ENCODE peak calls at places on chromosomes 12 and 14, in six cellular contexts. F is BE2C; V is activated naive CD4-positive, alpha-beta T cell treated with Interleukin-2 at 50 U/mL for 16 hours; D is T-cell; W is activated naive CD8-positive, alpha-beta T cell treated with anti-CD3 and anti-CD28 coated beads, Interleukin-2, amount 10 ng/mL, durations not matched to agents 7 days and 5 days; C is iPS-NIHi11. X is an unnamed sample.
A peak's percentile ranks its signal among the peaks of the same experiment; 100 is the strongest.

GRCh38 chr14:69316449-69317391 is 56.8 kb downstream of the GALNT16 start:
- DNase-seq in C (peak; percentile 49), D (no peak), F (no peak), W (peak; percentile 6), V (no peak), X (peak; percentile 81)

GRCh38 chr12:46159239-46159901 is 109.5 kb downstream of the SLC38A1 start:
- DNase-seq in F (no peak), C (no peak), D (no peak), V (no peak), W (no peak), X (no peak)

GRCh38 chr12:50981319-50982239 is 29.2 kb downstream of the HIGD1C start:
- DNase-seq in D (no peak), W (no peak), C (no peak), V (no peak), F (no peak), X (no peak)

GRCh38 chr14:73285979-73286378 is 48.7 kb downstream of the PAPLN start:
- DNase-seq in W (no peak), F (no peak), C (no peak), V (no peak), D (no peak), X (no peak)

GRCh38 chr12:112419269-112420133 is 754 bp downstream of the PTPN11 start:
- DNase-seq in D (no peak), F (peak; percentile 53), V (no peak), W (no peak), C (peak; percentile 85), X (peak; percentile 77)

GRCh38 chr14:101596742-101597141 is 35.4 kb downstream of the DIO3 start:
- DNase-seq in V (no peak), C (no peak), F (no peak), W (peak; percentile 28), D (no peak), X (no peak)

GRCh38 chr12:42679402-42679801 is 89.9 kb upstream of the PRICKLE1 start:
- DNase-seq in D (no peak), F (no peak), V (no peak), C (no peak), W (no peak), X (no peak)

GRCh38 chr12:6795088-6795487 is 5.8 kb downstream of the CD4 start:
- DNase-seq in D (no peak), C (no peak), V (no peak), W (no peak), F (no peak), X (no peak)

GRCh38 chr14:102188187-102188586 is 48.5 kb downstream of the WDR20 start:
- DNase-seq in V (no peak), D (no peak), C (no peak), F (no peak), W (no peak), X (no peak)

GRCh38 chr12:25459541-25459951 is 93.5 kb downstream of the LMNTD1 start:
- DNase-seq in W (no peak), V (no peak), C (no peak), F (peak; percentile 71), D (no peak), X (no peak)

X was measured in uterus.